ENCODE peak calls at places on chromosomes 5 and 9, in five cellular contexts. E is K562, G is prostate gland, R is esophagus squamous epithelium, U is tibial nerve. J is an unnamed sample.

GRCh38 chr5:79578876-79579275 is 33.4 kb upstream of the TENT2 start:
- DNase-seq in U (no peak), G (peak), R (no peak), E (no peak), J (no peak)

GRCh38 chr9:96185518-96186156 is 116.3 kb downstream of the HSD17B3 start:
- DNase-seq in R (no peak), U (no peak), E (no peak), G (no peak), J (no peak)

GRCh38 chr5:173744527-173744926 is 128.1 kb upstream of the BOD1 start:
- DNase-seq in E (no peak), U (no peak), R (no peak), G (no peak), J (no peak)

GRCh38 chr9:122036988-122037387 is 56.1 kb downstream of the TTLL11 start:
- DNase-seq in U (no peak), G (no peak), E (no peak), R (no peak), J (no peak)

GRCh38 chr9:2159521-2160417 is 144.6 kb downstream of the SMARCA2 start:
- DNase-seq in E (no peak), R (no peak), G (no peak), U (no peak), J (no peak)

GRCh38 chr9:76987594-76988200 is 31.8 kb upstream of the FOXB2 start:
- DNase-seq in R (no peak), G (no peak), E (peak), U (no peak), J (no peak)

GRCh38 chr9:113012492-113012891 is 500 bp upstream of the ZNF883 start:
- DNase-seq in R (no peak), E (peak), U (no peak), G (no peak), J (no peak)

GRCh38 chr5:22852807-22853670 is at the start of gene CDH12:
- DNase-seq in R (no peak), G (no peak), E (no peak), U (no peak), J (no peak)

GRCh38 chr5:126052791-126053190 is 370.4 kb upstream of the GRAMD2B start:
- DNase-seq in U (no peak), G (no peak), E (no peak), R (no peak), J (no peak)

GRCh38 chr9:133008824-133009223 is 22.0 kb upstream of the GTF3C5 start:
- DNase-seq in E (no peak), U (no peak), G (no peak), R (no peak), J (no peak)

GRCh38 chr9:127930298-127931091 is at the start of gene PIP5KL1:
- DNase-seq in E (peak), G (peak), U (no peak), R (no peak), J (no peak)

GRCh38 chr9:121780641-121781040 is 129.2 kb downstream of the DAB2IP start:
- DNase-seq in E (no peak), U (no peak), G (no peak), R (no peak), J (no peak)

GRCh38 chr5:5192681-5193080 is 52.6 kb downstream of the ADAMTS16 start:
- DNase-seq in R (no peak), E (no peak), G (no peak), U (no peak), J (no peak)

GRCh38 chr5:177432143-177432904 is 5.8 kb downstream of the GRK6 start:
- DNase-seq in U (no peak), G (no peak), E (no peak), R (no peak), J (no peak)

GRCh38 chr9:70478963-70479641 is 64.6 kb upstream of the KLF9 start:
- DNase-seq in E (no peak), U (peak), R (no peak), G (peak), J (peak)

GRCh38 chr5:136040746-136041415 is 12.1 kb downstream of the TGFBI start:
- DNase-seq in U (no peak), E (no peak), G (no peak), R (no peak), J (no peak)

GRCh38 chr9:75064307-75065025 is 23.5 kb downstream of the NMRK1 start:
- DNase-seq in R (no peak), U (no peak), G (no peak), E (no peak), J (no peak)

GRCh38 chr9:127130661-127131538 is 8.5 kb upstream of the ANGPTL2 start:
- DNase-seq in G (no peak), E (no peak), R (no peak), U (peak), J (no peak)

GRCh38 chr5:15344954-15345353 is 155.0 kb upstream of the FBXL7 start:
- DNase-seq in R (no peak), U (no peak), E (no peak), G (no peak), J (no peak)

GRCh38 chr5:35954175-35954574 is 15.8 kb upstream of the CAPSL start:
- DNase-seq in G (no peak), E (no peak), R (no peak), U (no peak), J (no peak)

GRCh38 chr9:20292002-20292401 is 330.3 kb downstream of the MLLT3 start:
- DNase-seq in E (peak), R (no peak), U (no peak), G (no peak), J (no peak)

GRCh38 chr9:72140582-72140981 is 8.7 kb upstream of the GDA start:
- DNase-seq in E (no peak), R (no peak), U (no peak), G (no peak), J (no peak)

GRCh38 chr9:119556129-119556875 is 187.1 kb upstream of the BRINP1 start:
- DNase-seq in R (no peak), U (peak), E (peak), G (peak), J (peak)

GRCh38 chr5:121681200-121681855 is 170.4 kb upstream of the FTMT start:
- DNase-seq in R (no peak), E (no peak), G (no peak), U (no peak), J (no peak)

GRCh38 chr9:19174127-19174921 is 47.0 kb upstream of the PLIN2 start:
- DNase-seq in G (peak), E (no peak), U (peak), R (no peak), J (no peak)

GRCh38 chr5:140549237-140550144 is 2.0 kb downstream of the EIF4EBP3 start:
- DNase-seq in U (no peak), R (no peak), E (peak), G (peak), J (no peak)

GRCh38 chr9:101387871-101388506 is 3.2 kb upstream of the BAAT start:
- DNase-seq in R (no peak), G (no peak), E (peak), U (no peak), J (no peak)

GRCh38 chr5:177370488-177371119 is 12.9 kb downstream of the RGS14 start:
- DNase-seq in R (no peak), G (peak), E (peak), U (peak), J (peak)

GRCh38 chr5:108380531-108381021 is 1.3 kb downstream of the FBXL17 start:
- DNase-seq in U (no peak), R (no peak), E (peak), G (peak), J (no peak)

GRCh38 chr9:125235805-125236534 is 5.2 kb downstream of the HSPA5 start:
- DNase-seq in U (no peak), E (no peak), R (no peak), G (no peak), J (no peak)

DNA sequence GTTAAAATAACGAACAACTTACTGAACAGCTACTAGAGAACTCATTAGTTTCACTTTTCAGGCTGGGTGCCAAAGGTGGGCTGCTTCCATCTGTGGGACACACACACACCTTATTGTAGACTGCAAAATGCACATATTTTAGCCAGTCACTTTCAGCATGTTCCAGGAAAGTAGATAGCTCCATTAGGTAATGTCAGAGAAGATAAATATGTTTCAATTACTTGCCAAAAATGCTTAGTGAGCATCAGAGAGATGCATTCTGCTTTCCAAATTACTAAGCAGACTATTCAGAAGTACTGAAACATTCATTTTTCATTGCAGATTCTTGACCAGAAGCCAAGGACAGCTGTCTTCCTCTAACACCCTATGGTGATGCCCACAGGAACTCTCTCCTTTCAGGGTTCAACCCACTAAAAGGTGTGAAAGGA is 56.2 kb upstream of the APC start:
- DNase-seq in U (no peak), E (no peak), G (no peak), R (no peak), J (no peak)
- H3K4me3 ChIP-seq in U (no peak), E (no peak), G (no peak), R (no peak), J (no peak)

GRCh38 chr5:134447815-134448520 is 36.3 kb upstream of the CDKN2AIPNL start:
- DNase-seq in U (no peak), G (no peak), E (no peak), R (no peak), J (no peak)

GRCh38 chr5:134445841-134446818 is 34.4 kb upstream of the CDKN2AIPNL start:
- DNase-seq in R (no peak), U (no peak), E (no peak), G (no peak), J (no peak)

GRCh38 chr5:134444941-134445471 is 33.3 kb upstream of the CDKN2AIPNL start:
- DNase-seq in E (no peak), G (no peak), U (no peak), R (no peak), J (no peak)

GRCh38 chr5:134449167-134449566 is 37.5 kb upstream of the CDKN2AIPNL start:
- DNase-seq in U (no peak), E (no peak), R (no peak), G (no peak), J (no peak)

GRCh38 chr5:134446938-134447337 is 35.3 kb upstream of the CDKN2AIPNL start:
- DNase-seq in R (no peak), G (no peak), U (no peak), E (no peak), J (no peak)
- TF ChIP-seq POLR2A in R (no peak), G (no peak), U (no peak), E (no peak), J (no peak)

GRCh38 chr5:148467958-148468357 is 84.2 kb downstream of the FBXO38 start:
- DNase-seq in G (no peak), E (no peak), R (no peak), U (no peak), J (no peak)

GRCh38 chr5:148459669-148460068 is 75.9 kb downstream of the FBXO38 start:
- DNase-seq in E (no peak), U (no peak), G (no peak), R (no peak), J (no peak)

GRCh38 chr5:148471379-148471778 is 87.6 kb downstream of the FBXO38 start:
- DNase-seq in G (no peak), U (no peak), R (no peak), E (no peak), J (no peak)

GRCh38 chr5:148469446-148470062 is 85.8 kb downstream of the FBXO38 start:
- DNase-seq in E (no peak), U (no peak), R (no peak), G (peak), J (no peak)

GRCh38 chr5:148465381-148466290 is 81.9 kb downstream of the FBXO38 start:
- DNase-seq in G (no peak), U (no peak), E (no peak), R (no peak), J (no peak)
- H3K27ac ChIP-seq in G (no peak), U (no peak), E (no peak), R (no peak), J (no peak)

DNA sequence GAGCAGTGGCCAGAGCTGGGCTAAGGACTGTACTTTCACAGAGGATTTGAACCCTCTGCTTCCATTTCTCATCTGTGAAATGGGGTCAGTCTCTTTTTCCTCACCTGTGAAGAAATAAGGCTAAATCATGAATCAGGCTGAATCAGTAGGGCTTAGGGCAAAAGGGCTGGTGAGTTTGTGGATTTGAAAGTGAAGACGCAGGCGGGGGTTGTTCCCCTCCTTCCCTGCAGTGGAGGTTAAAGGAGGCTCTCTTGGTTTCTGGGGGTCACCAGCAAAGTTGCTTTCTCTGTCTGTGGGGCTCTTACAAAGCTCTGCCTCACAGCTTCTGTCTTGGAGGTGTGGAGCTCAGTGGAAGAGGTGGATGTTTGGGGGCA is 17.6 kb upstream of the NDST1 start:
- DNase-seq in R (no peak), E (no peak), U (no peak), G (no peak), J (no peak)
- H3K4me3 ChIP-seq in R (no peak), E (no peak), U (no peak), G (no peak), J (no peak)

GRCh38 chr5:166240705-166241104 is 2050.7 kb upstream of the WWC1 start:
- DNase-seq in E (no peak), G (no peak), U (no peak), R (no peak), J (no peak)
- TF ChIP-seq POLR2A in E (no peak), G (no peak), U (no peak), R (no peak), J (no peak)

DNA sequence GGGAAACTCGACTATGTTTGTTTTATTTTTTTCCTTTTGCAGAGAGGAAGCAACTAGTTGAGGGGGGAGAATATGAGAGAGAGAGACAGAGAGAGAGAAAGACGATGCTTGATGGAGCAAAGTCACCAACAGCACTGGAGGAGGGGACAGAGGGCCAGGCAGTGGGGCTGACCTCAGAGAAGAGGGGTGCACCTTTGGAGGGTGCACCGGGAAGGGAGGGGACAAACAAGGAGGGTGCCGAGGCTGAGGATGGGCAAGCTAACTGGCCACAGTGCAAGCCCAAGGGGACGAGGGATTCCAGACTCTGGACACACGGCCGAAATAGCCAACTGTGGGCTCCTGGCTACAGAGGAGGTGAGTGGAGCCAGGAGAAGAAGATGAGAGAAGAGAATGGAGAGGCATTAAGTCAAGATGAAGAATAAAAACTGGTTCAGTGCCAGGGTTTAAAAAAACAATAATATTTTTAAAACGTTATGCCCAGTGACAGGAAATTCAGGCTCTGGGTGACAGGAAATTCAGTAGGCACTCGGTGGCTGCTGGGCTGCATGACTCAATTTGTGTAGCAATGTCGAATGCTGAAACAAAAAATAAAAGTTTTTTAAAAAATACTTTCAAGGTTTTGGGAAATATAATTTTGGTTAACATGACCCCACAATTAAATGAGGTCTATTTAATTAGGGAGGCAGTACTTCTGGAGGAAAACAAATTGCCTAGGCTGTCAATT is 13.3 kb upstream of the GLRX start:
- DNase-seq in U (no peak), G (no peak), R (no peak), E (no peak), J (no peak)
- H3K27ac ChIP-seq in U (peak), G (peak), R (no peak), E (no peak), J (peak)

GRCh38 chr5:150599917-150600511 is 40.4 kb upstream of the SYNPO start:
- DNase-seq in G (peak), U (peak), R (no peak), E (peak), J (no peak)
- H3K4me3 ChIP-seq in G (no peak), U (no peak), R (no peak), E (no peak), J (no peak)

GRCh38 chr5:31758803-31759425 is 120.0 kb downstream of the PDZD2 start:
- DNase-seq in E (no peak), U (no peak), G (no peak), R (no peak), J (no peak)
- TF ChIP-seq POLR2A in E (no peak), U (no peak), G (no peak), R (no peak), J (no peak)

GRCh38 chr5:134148986-134149539 is 27.7 kb downstream of the SKP1 start:
- DNase-seq in G (no peak), U (no peak), E (no peak), R (no peak), J (no peak)
- H3K27ac ChIP-seq in G (no peak), U (peak), E (no peak), R (no peak), J (peak)

DNA sequence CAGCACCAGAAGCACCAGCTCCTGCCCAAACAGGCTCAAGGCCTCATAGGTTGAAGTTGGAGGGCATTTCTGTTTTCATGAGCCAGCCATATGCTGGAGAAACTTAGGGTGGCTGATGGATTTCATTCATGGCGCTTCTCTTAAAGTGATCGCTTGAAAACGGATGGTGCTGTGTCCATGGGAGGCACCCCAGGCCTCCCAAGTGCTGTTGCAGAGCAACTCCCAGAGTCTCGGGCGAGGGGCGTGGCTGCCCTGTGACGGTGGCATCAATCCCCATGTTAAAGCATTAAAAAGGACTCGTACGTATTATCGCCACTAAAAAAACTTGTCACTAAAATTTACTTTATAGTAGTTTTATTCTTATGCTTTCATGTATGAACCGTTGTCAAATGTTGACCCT is 128.3 kb downstream of the MRPL36 start:
- DNase-seq in G (no peak), E (no peak), R (no peak), U (no peak), J (no peak)
- H3K4me3 ChIP-seq in G (no peak), E (no peak), R (no peak), U (no peak), J (no peak)

J was measured in breast epithelium.